ENCODE peak calls at places on chromosomes 5 and 9, in ten cellular contexts. Y, G, R, K, X, D, E, L, C and T are unnamed samples.

GRCh38 chr9:96057155-96057554 is 181.7 kb downstream of the ERCC6L2 start:
- DNase-seq in Y (peak), G (peak), R (peak), K (no peak), X (no peak), D (no peak), E (no peak), L (no peak), C (no peak), T (no peak)

GRCh38 chr5:174735498-174736350 is 11.3 kb downstream of the MSX2 start:
- DNase-seq in Y (no peak), G (no peak), R (no peak), K (no peak), X (no peak), D (peak), E (peak), L (peak), C (peak), T (no peak)

GRCh38 chr5:174750720-174751119 is 26.3 kb downstream of the MSX2 start:
- DNase-seq in Y (peak), G (peak), R (peak), K (no peak), X (no peak), D (no peak), E (no peak), L (no peak), C (no peak), T (peak)

GRCh38 chr5:108382784-108383358 is 973 bp upstream of the FBXL17 start:
- DNase-seq in Y (peak), G (peak), R (peak), K (no peak), X (no peak), D (peak), E (no peak), L (no peak), C (peak), T (no peak)

GRCh38 chr5:88724201-88724600 is 158.8 kb downstream of the MEF2C start:
- DNase-seq in Y (peak), G (peak), R (peak), K (no peak), X (no peak), D (peak), E (no peak), L (peak), C (no peak), T (no peak)

GRCh38 chr9:121331992-121332685 is 37.9 kb downstream of the STOM start:
- DNase-seq in Y (no peak), G (peak), R (peak), K (no peak), X (no peak), D (no peak), E (no peak), L (peak), C (no peak), T (no peak)

GRCh38 chr5:74540582-74540981 is 99.9 kb downstream of the ENC1 start:
- DNase-seq in Y (no peak), G (no peak), R (no peak), K (no peak), X (no peak), D (no peak), E (no peak), L (no peak), C (no peak), T (no peak)

GRCh38 chr9:4548796-4549725 is 58.8 kb downstream of the SLC1A1 start:
- DNase-seq in Y (no peak), G (no peak), R (peak), K (peak), X (no peak), D (peak), E (peak), L (peak), C (peak), T (no peak)

GRCh38 chr9:130843049-130843908 is 8.2 kb downstream of the ABL1 start:
- DNase-seq in Y (no peak), G (no peak), R (no peak), K (no peak), X (no peak), D (no peak), E (no peak), L (no peak), C (no peak), T (no peak)

GRCh38 chr9:78280982-78281668 is 15.8 kb upstream of the PSAT1 start:
- DNase-seq in Y (no peak), G (peak), R (peak), K (peak), X (no peak), D (peak), E (no peak), L (no peak), C (peak), T (no peak)

GRCh38 chr5:123518111-123518510 is 6.1 kb downstream of the CSNK1G3 start:
- DNase-seq in Y (no peak), G (no peak), R (no peak), K (no peak), X (no peak), D (no peak), E (no peak), L (no peak), C (no peak), T (no peak)

GRCh38 chr5:128775537-128775936 is 189.8 kb upstream of the SLC27A6 start:
- DNase-seq in Y (no peak), G (no peak), R (no peak), K (no peak), X (no peak), D (no peak), E (no peak), L (no peak), C (no peak), T (no peak)

GRCh38 chr5:102262688-102263087 is 33.4 kb downstream of the SLCO4C1 start:
- DNase-seq in Y (no peak), G (no peak), R (no peak), K (no peak), X (no peak), D (no peak), E (no peak), L (no peak), C (no peak), T (no peak)

GRCh38 chr5:107532182-107532878 is 138.4 kb downstream of the EFNA5 start:
- DNase-seq in Y (no peak), G (no peak), R (no peak), K (no peak), X (no peak), D (no peak), E (no peak), L (no peak), C (no peak), T (no peak)

GRCh38 chr9:16867571-16868311 is 2.7 kb downstream of the BNC2 start:
- DNase-seq in Y (no peak), G (peak), R (peak), K (no peak), X (no peak), D (peak), E (no peak), L (no peak), C (no peak), T (peak)
- H3K4me3 ChIP-seq in Y (no peak), G (peak), R (peak), K (peak), X (peak), D (peak), E (peak), L (no peak), C (no peak), T (peak)

GRCh38 chr5:140227046-140227445 is 52.1 kb downstream of the CYSTM1 start:
- DNase-seq in Y (no peak), G (no peak), R (no peak), K (no peak), X (no peak), D (no peak), E (no peak), L (no peak), C (no peak), T (no peak)

GRCh38 chr5:140225396-140225795 is 50.4 kb downstream of the CYSTM1 start:
- DNase-seq in Y (no peak), G (no peak), R (peak), K (no peak), X (no peak), D (no peak), E (no peak), L (no peak), C (no peak), T (no peak)

GRCh38 chr5:140224658-140225057 is 49.7 kb downstream of the CYSTM1 start:
- DNase-seq in Y (peak), G (no peak), R (no peak), K (no peak), X (no peak), D (no peak), E (no peak), L (no peak), C (no peak), T (no peak)

GRCh38 chr5:140232731-140233130 is 57.7 kb downstream of the CYSTM1 start:
- DNase-seq in Y (no peak), G (no peak), R (no peak), K (no peak), X (no peak), D (no peak), E (no peak), L (no peak), C (no peak), T (no peak)

GRCh38 chr5:140228364-140228837 is 53.4 kb downstream of the CYSTM1 start:
- DNase-seq in Y (no peak), G (no peak), R (no peak), K (no peak), X (no peak), D (no peak), E (peak), L (no peak), C (no peak), T (no peak)
- TF ChIP-seq CTCF in Y (no peak), G (no peak), R (no peak), K (no peak), X (no peak), D (no peak), E (no peak), L (no peak), C (no peak), T (no peak)

GRCh38 chr9:136542246-136543041 is 3.4 kb downstream of the NOTCH1 start:
- DNase-seq in Y (no peak), G (no peak), R (no peak), K (no peak), X (no peak), D (no peak), E (no peak), L (no peak), C (no peak), T (no peak)

GRCh38 chr9:136541709-136542108 is 4.1 kb downstream of the NOTCH1 start:
- DNase-seq in Y (no peak), G (no peak), R (no peak), K (no peak), X (no peak), D (no peak), E (no peak), L (no peak), C (no peak), T (no peak)

GRCh38 chr9:136543830-136544548 is 1.9 kb downstream of the NOTCH1 start:
- DNase-seq in Y (peak), G (no peak), R (no peak), K (no peak), X (no peak), D (no peak), E (peak), L (no peak), C (peak), T (no peak)

GRCh38 chr9:136544549-136545064 is 1.2 kb downstream of the NOTCH1 start:
- DNase-seq in Y (peak), G (no peak), R (peak), K (peak), X (no peak), D (peak), E (peak), L (no peak), C (peak), T (no peak)

DNA sequence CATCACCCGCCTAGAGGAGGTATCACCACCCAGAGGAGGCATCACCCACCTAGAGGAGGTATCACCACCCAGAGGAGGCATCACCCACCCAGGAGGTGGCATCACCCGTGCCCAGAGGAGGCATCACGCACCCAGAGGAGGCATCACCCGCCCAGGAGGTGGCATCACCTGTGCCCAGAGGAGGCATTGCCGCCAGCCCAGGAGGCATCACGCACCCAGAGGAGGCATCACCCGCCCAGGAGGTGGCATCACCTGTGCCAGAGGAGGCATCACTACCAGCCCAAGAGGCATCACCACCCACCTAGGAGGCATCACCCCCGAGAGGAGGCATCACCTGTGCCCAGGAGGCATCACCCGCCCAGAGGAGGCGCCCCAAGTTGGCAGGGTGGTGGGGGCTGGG is 2.6 kb downstream of the NOTCH1 start:
- DNase-seq in Y (no peak), G (no peak), R (no peak), K (no peak), X (no peak), D (no peak), E (no peak), L (no peak), C (no peak), T (no peak)
- H3K4me3 ChIP-seq in Y (peak), G (no peak), R (no peak), K (peak), X (no peak), D (no peak), E (no peak), L (no peak), C (no peak), T (no peak)

GRCh38 chr9:134657666-134658377 is 16.2 kb downstream of the COL5A1 start:
- DNase-seq in Y (no peak), G (no peak), R (no peak), K (peak), X (no peak), D (no peak), E (peak), L (no peak), C (no peak), T (no peak)

GRCh38 chr9:134655591-134656333 is 14.2 kb downstream of the COL5A1 start:
- DNase-seq in Y (no peak), G (no peak), R (no peak), K (peak), X (no peak), D (no peak), E (peak), L (no peak), C (no peak), T (no peak)

GRCh38 chr9:134655101-134655500 is 13.5 kb downstream of the COL5A1 start:
- DNase-seq in Y (no peak), G (no peak), R (no peak), K (no peak), X (no peak), D (no peak), E (peak), L (no peak), C (no peak), T (no peak)

GRCh38 chr9:134658378-134658955 is 16.9 kb downstream of the COL5A1 start:
- DNase-seq in Y (no peak), G (no peak), R (no peak), K (peak), X (no peak), D (no peak), E (peak), L (no peak), C (no peak), T (no peak)

GRCh38 chr9:134656334-134657034 is 14.9 kb downstream of the COL5A1 start:
- DNase-seq in Y (no peak), G (no peak), R (peak), K (no peak), X (no peak), D (no peak), E (no peak), L (peak), C (no peak), T (no peak)
- TF ChIP-seq CTCF in Y (no peak), G (peak), R (peak), K (no peak), X (peak), D (peak), E (no peak), L (peak), C (no peak), T (no peak)

DNA sequence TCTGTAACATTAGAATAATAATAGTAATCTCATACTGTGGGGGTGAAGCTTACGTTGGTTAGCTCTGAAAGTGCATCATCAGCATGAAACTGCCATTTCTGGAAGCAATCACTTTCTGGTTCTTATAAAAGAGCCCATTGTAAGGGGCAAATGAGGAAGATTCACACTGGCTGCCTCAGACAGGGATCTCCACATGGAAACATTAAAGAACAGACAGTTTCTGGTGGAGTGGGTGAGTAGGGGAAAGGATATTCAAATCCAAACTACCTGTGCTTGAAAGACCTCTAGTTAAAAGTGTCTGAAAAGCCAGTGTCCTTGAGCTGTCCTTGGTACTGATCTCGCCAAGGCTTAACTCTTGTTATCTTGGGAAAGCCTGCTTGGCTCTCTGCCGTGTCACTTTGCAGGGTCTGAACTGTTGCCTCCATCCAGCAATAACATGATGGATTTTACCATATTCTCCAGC is 19.1 kb upstream of the SLC31A2 start:
- DNase-seq in Y (no peak), G (peak), R (peak), K (no peak), X (no peak), D (peak), E (no peak), L (no peak), C (peak), T (no peak)
- H3K4me3 ChIP-seq in Y (no peak), G (no peak), R (no peak), K (no peak), X (no peak), D (no peak), E (no peak), L (no peak), C (no peak), T (no peak)

GRCh38 chr9:100587375-100587774 is 9.5 kb downstream of the CAVIN4 start:
- DNase-seq in Y (peak), G (no peak), R (no peak), K (no peak), X (no peak), D (no peak), E (no peak), L (peak), C (no peak), T (no peak)

GRCh38 chr9:100586093-100586492 is 8.2 kb downstream of the CAVIN4 start:
- DNase-seq in Y (no peak), G (no peak), R (no peak), K (no peak), X (no peak), D (no peak), E (no peak), L (no peak), C (no peak), T (no peak)

GRCh38 chr9:100583019-100583802 is 5.3 kb downstream of the CAVIN4 start:
- DNase-seq in Y (no peak), G (no peak), R (no peak), K (no peak), X (no peak), D (no peak), E (no peak), L (no peak), C (no peak), T (no peak)

GRCh38 chr9:100581661-100582060 is 3.8 kb downstream of the CAVIN4 start:
- DNase-seq in Y (no peak), G (no peak), R (no peak), K (no peak), X (no peak), D (no peak), E (no peak), L (no peak), C (no peak), T (no peak)

DNA sequence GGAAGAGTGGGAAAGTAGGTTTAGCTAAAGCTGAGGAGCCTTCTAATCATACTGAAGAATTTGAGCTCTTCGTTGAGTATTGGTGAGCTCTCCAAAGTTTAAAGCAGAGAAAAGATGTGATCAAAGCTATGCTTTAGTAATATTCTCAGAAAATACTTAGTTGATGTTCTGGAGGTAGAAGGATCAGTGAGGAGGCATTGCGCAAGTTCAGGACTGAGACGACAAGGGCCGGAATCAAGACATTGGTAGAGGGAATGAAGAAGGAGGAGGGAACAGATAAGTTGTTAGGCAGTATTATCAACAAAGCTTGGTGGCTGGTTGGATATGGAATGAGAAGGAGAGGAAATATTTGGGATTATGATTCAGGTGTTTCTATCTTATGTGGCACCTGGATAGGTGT is 7.1 kb downstream of the CAVIN4 start:
- DNase-seq in Y (no peak), G (no peak), R (no peak), K (no peak), X (no peak), D (no peak), E (no peak), L (no peak), C (no peak), T (no peak)
- TF ChIP-seq CTCF in Y (no peak), G (no peak), R (no peak), K (no peak), X (no peak), D (no peak), E (no peak), L (no peak), C (no peak), T (no peak)